ENCODE peak calls at places on chromosomes 11 and 22, in four cellular contexts. One of them, this sample, is unnamed.

GRCh38 chr11:65557280-65558001 is 718 bp downstream of the LTBP3 start:
- DNase-seq in K562: no peak
- DNase-seq in GM12878: no peak
- DNase-seq in HL-60: no peak
- DNase-seq in this sample: no peak

GRCh38 chr11:116657842-116658825 is 114.7 kb downstream of the BUD13 start:
- DNase-seq in K562: no peak
- DNase-seq in HL-60: no peak
- DNase-seq in GM12878: no peak
- DNase-seq in this sample: no peak

GRCh38 chr22:37546436-37547248 is 13.6 kb upstream of the CDC42EP1 start:
- DNase-seq in GM12878: no peak
- DNase-seq in HL-60: no peak
- DNase-seq in K562: no peak
- DNase-seq in this sample: no peak

GRCh38 chr22:24421428-24421931 is 5.9 kb upstream of the ADORA2A start:
- DNase-seq in GM12878: no peak
- DNase-seq in HL-60: peak
- DNase-seq in K562: peak
- DNase-seq in this sample: peak

GRCh38 chr22:22458896-22459588 is 49.5 kb downstream of the ZNF280B start:
- DNase-seq in HL-60: no peak
- DNase-seq in GM12878: no peak
- DNase-seq in K562: no peak
- DNase-seq in this sample: no peak

GRCh38 chr22:40729284-40729683 is 50.0 kb downstream of the MCHR1 start:
- DNase-seq in K562: no peak
- DNase-seq in GM12878: no peak
- DNase-seq in HL-60: no peak
- DNase-seq in this sample: no peak

GRCh38 chr11:59510917-59511589 is at the start of gene OR4D9:
- DNase-seq in HL-60: peak
- DNase-seq in GM12878: no peak
- DNase-seq in K562: no peak
- DNase-seq in this sample: no peak

GRCh38 chr11:68043349-68044144 is 4.7 kb downstream of the TCIRG1 start:
- DNase-seq in HL-60: peak
- DNase-seq in GM12878: no peak
- DNase-seq in K562: peak
- DNase-seq in this sample: no peak

GRCh38 chr22:48181168-48181955 is 1418.9 kb downstream of the TBC1D22A start:
- DNase-seq in HL-60: no peak
- DNase-seq in GM12878: no peak
- DNase-seq in K562: no peak
- DNase-seq in this sample: no peak

GRCh38 chr11:68012843-68013610 is 2.9 kb downstream of the ALDH3B1 start:
- DNase-seq in K562: no peak
- DNase-seq in GM12878: no peak
- DNase-seq in HL-60: no peak
- DNase-seq in this sample: no peak

GRCh38 chr22:22949953-22950352 is 62.3 kb downstream of the IGLL5 start:
- DNase-seq in GM12878: no peak
- DNase-seq in HL-60: no peak
- DNase-seq in K562: no peak
- DNase-seq in this sample: no peak

GRCh38 chr22:40385041-40385782 is 14.8 kb downstream of the SGSM3 start:
- DNase-seq in GM12878: no peak
- DNase-seq in K562: no peak
- DNase-seq in HL-60: peak
- DNase-seq in this sample: no peak

GRCh38 chr11:129950319-129951034 is 52.2 kb downstream of the PRDM10 start:
- DNase-seq in HL-60: peak
- DNase-seq in K562: peak
- DNase-seq in GM12878: no peak
- DNase-seq in this sample: no peak

DNA sequence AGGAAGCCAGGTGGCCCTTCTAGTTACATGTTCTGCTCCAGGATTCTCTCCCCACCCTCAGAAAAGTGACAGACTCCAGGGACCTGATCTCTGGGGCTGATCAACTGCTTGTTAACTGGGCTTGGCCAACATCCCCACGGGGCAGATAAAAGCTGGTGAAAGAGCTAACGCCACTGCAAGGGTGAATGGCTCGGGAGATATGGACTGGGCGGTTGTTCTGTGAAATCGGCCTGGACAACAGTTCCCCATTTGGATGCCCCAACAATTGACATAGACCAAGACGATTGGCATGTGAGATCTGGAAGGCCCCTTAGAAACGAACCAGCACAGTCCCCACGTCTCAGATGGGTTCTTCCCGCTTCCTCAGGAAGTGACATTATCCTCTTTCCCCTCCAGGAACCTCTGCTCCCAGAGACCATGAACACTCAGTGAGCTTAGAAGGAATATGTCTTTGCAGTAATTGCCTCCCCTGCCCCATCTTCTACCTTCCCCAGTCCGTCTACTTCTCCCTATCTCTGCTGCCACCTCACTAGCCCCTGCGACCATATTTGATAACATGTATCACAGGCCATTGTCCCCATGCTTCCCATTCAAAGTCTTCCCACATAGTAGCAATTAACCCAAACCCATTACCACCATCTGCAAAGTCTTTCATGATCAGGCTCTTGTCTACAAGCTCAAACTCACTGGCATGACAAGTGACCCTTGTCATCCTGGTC is 5.6 kb upstream of the PRG2 start:
- DNase-seq in HL-60: peak
- DNase-seq in K562: peak
- DNase-seq in GM12878: no peak
- DNase-seq in this sample: no peak
- TF ChIP-seq SPI1 in HL-60: peak
- TF ChIP-seq SPI1 in K562: peak
- TF ChIP-seq SPI1 in GM12878: no peak
- TF ChIP-seq SPI1 in this sample: no peak

GRCh38 chr22:35841907-35842518 is 124.3 kb downstream of the APOL5 start:
- DNase-seq in GM12878: no peak
- DNase-seq in K562: no peak
- DNase-seq in HL-60: no peak
- DNase-seq in this sample: no peak

GRCh38 chr22:35835998-35836691 is 118.5 kb downstream of the APOL5 start:
- DNase-seq in GM12878: no peak
- DNase-seq in HL-60: no peak
- DNase-seq in K562: peak
- DNase-seq in this sample: no peak

GRCh38 chr22:35837328-35837727 is 119.7 kb downstream of the APOL5 start:
- DNase-seq in HL-60: no peak
- DNase-seq in K562: no peak
- DNase-seq in GM12878: no peak
- DNase-seq in this sample: no peak

GRCh38 chr22:35839811-35840739 is 122.4 kb downstream of the APOL5 start:
- DNase-seq in HL-60: no peak
- DNase-seq in K562: peak
- DNase-seq in GM12878: no peak
- DNase-seq in this sample: no peak

GRCh38 chr22:35838849-35839646 is 121.4 kb downstream of the APOL5 start:
- DNase-seq in K562: no peak
- DNase-seq in GM12878: no peak
- DNase-seq in HL-60: no peak
- DNase-seq in this sample: no peak
- TF ChIP-seq SPI1 in K562: no peak
- TF ChIP-seq SPI1 in GM12878: no peak
- TF ChIP-seq SPI1 in HL-60: no peak
- TF ChIP-seq SPI1 in this sample: no peak

DNA sequence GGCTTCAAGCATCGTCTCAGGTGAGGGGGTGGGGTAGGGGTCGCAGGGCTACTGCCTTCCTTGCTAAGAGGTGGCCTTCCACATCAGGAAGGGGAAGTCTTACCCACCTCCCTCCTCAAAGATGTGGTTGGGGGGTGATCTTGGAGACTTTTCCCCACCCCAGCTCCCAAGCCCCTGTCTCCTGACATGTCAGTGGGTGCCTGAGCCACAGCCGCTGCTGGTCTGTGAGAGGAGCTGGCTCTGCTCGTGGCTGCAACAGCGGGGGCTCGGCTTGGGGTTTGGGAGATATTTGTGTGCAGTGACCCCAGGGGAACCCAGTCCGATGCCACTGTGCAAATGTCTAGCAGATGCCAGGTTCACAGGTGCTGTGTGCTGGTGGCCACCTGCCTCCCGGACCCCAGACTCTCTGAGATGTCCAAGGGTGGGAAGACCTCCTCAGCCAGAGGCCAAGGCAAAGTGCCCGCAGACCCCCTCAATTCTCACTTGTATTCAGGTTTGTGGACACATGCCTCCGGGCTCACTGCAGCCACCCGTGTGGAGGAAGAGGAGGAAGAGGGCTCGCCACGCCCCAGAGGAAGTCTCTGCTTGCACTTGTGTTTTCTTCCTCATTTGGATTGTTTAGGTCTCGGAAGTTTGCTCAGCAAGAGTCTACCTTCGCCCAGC is 1.9 kb downstream of the KCNQ1 start:
- DNase-seq in HL-60: peak
- DNase-seq in GM12878: no peak
- DNase-seq in K562: no peak
- DNase-seq in this sample: no peak
- TF ChIP-seq SPI1 in HL-60: peak
- TF ChIP-seq SPI1 in GM12878: no peak
- TF ChIP-seq SPI1 in K562: no peak
- TF ChIP-seq SPI1 in this sample: no peak

GRCh38 chr11:64357904-64358535 is 942 bp upstream of the RPS6KA4 start:
- DNase-seq in K562: peak
- DNase-seq in GM12878: no peak
- DNase-seq in HL-60: peak
- DNase-seq in this sample: peak
- TF ChIP-seq SPI1 in K562: no peak
- TF ChIP-seq SPI1 in GM12878: no peak
- TF ChIP-seq SPI1 in HL-60: no peak
- TF ChIP-seq SPI1 in this sample: no peak

GRCh38 chr22:19619144-19620009 is 94.9 kb upstream of the SEPTIN5 start:
- DNase-seq in GM12878: peak
- DNase-seq in K562: no peak
- DNase-seq in HL-60: no peak
- DNase-seq in this sample: peak
- TF ChIP-seq SPI1 in GM12878: peak
- TF ChIP-seq SPI1 in K562: no peak
- TF ChIP-seq SPI1 in HL-60: no peak
- TF ChIP-seq SPI1 in this sample: peak

GRCh38 chr11:110713469-110713776 is 1.2 kb upstream of the ARHGAP20 start:
- DNase-seq in GM12878: no peak
- DNase-seq in K562: no peak
- DNase-seq in HL-60: no peak
- DNase-seq in this sample: no peak

GRCh38 chr11:110710520-110711381 is 1.5 kb downstream of the ARHGAP20 start:
- DNase-seq in GM12878: no peak
- DNase-seq in K562: no peak
- DNase-seq in HL-60: no peak
- DNase-seq in this sample: peak

GRCh38 chr11:110712643-110713468 is 619 bp upstream of the ARHGAP20 start:
- DNase-seq in HL-60: peak
- DNase-seq in K562: no peak
- DNase-seq in GM12878: no peak
- DNase-seq in this sample: peak

GRCh38 chr11:110711448-110711775 is 825 bp downstream of the ARHGAP20 start:
- DNase-seq in GM12878: no peak
- DNase-seq in K562: no peak
- DNase-seq in HL-60: no peak
- DNase-seq in this sample: no peak

GRCh38 chr11:110711776-110712642 is at the start of gene ARHGAP20:
- DNase-seq in GM12878: no peak
- DNase-seq in HL-60: peak
- DNase-seq in K562: peak
- DNase-seq in this sample: peak
- TF ChIP-seq SPI1 in GM12878: no peak
- TF ChIP-seq SPI1 in HL-60: no peak
- TF ChIP-seq SPI1 in K562: no peak
- TF ChIP-seq SPI1 in this sample: no peak

DNA sequence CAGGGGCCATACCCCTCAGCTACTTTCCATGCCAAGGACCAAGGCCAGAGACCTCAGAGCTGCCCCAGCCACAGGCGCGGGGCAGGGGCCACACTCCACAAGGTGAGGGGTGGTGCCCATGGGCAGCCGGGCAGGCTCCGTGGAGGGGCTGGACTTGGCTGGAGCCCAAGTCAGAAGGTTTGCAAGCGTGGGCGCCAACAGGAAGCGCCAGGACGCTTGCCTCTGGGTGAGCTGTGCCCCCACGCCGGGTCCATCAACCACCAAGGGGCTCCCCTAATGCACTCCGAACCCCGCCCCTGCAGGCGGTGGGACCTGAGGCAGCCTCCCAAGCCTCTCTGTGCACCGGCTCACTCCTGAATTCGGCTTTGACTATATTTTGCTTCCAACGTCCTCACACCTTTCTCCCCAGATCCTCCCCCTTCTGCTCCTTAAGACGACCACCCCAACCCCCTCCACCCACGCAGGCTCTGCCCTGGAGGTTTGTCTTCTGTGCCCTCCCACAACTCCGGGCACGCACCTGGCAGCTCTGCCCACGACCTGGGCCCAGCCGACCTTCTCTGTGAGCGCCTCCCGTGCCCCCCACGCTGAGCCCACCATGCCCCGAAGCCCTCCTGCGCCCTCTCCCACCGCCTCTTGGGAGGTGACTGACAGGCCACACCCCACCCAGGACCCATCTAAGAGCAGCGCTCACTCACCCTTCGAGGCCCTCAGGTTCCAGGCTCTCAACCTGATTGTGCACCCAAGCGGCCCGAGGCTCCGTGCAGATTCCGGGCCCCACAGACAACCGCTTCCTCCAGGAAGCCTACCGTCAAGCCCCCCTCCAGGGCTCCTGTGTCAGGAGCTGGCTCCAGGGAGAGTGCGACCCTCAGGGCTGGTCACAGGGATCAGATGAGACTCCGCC is 2.6 kb upstream of the PKP3 start:
- DNase-seq in HL-60: no peak
- DNase-seq in GM12878: no peak
- DNase-seq in K562: no peak
- DNase-seq in this sample: no peak
- TF ChIP-seq SPI1 in HL-60: no peak
- TF ChIP-seq SPI1 in GM12878: no peak
- TF ChIP-seq SPI1 in K562: no peak
- TF ChIP-seq SPI1 in this sample: no peak

DNA sequence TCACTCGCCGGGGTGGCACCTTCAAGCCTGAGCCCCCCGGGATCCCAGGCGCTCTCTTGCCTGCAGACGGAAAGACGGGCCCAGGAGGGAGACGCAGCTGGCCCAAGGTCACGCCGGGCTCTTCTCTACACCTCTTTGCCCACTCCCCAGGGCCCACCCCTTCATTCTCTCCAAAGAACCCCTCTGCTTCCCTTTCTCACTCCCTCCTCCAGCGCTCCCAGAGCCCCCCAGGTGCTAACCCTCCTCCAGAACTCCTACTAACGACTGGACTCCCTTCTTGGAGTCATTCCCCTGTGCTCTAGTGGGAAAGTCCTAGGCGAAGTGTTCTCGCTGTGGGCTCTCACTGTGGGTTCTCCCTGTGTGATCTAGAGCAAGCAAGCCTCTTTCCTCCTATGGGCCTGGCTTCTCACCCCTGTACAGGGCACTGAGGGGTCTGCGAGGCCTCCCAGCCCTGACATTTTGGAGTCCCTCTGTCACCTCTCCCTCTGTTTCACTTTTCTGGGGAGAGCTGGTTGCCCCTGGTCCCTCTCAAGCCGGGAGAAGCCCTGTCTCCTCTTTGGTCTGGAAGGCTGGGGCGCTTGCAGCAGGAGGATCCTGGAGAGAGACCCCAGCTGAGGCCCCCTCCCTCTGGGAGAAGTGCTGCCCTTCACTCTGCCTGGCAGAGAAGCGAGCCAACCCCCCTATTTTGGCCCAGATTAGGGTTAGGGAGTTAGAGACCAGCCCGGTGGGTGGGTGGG is 858 bp downstream of the OAF start:
- DNase-seq in HL-60: no peak
- DNase-seq in K562: peak
- DNase-seq in GM12878: no peak
- DNase-seq in this sample: no peak
- TF ChIP-seq SPI1 in HL-60: no peak
- TF ChIP-seq SPI1 in K562: no peak
- TF ChIP-seq SPI1 in GM12878: no peak
- TF ChIP-seq SPI1 in this sample: no peak